ENCODE peak calls at places on chromosomes 7 and 10, in four cellular contexts. O, I, V and P are unnamed samples.

GRCh38 chr7:85030893-85031292 is 156.0 kb downstream of the SEMA3D start:
- DNase-seq in V (no peak), O (no peak), I (no peak), P (no peak)

GRCh38 chr7:141460781-141461715 is 90.2 kb upstream of the AGK start:
- DNase-seq in V (no peak), O (no peak), I (peak; percentile 65), P (peak; percentile 10)

GRCh38 chr10:65808687-65809333 is 1117.0 kb upstream of the LRRTM3 start:
- DNase-seq in V (no peak), O (no peak), I (no peak), P (no peak)

GRCh38 chr7:95723583-95724180 is 48.7 kb upstream of the DYNC1I1 start:
- DNase-seq in O (no peak), V (no peak), I (peak; percentile 83), P (peak; percentile 71)

GRCh38 chr10:44293306-44293778 is 91.6 kb downstream of the CXCL12 start:
- DNase-seq in I (no peak), V (no peak), O (no peak), P (no peak)

GRCh38 chr7:100095289-100095688 is 5.9 kb downstream of the MCM7 start:
- DNase-seq in V (no peak), I (no peak), O (no peak), P (no peak)

GRCh38 chr10:7239312-7239985 is 171.4 kb downstream of the SFMBT2 start:
- DNase-seq in I (no peak), V (peak; percentile 32), O (no peak), P (no peak)

GRCh38 chr7:16651391-16652254 is 5.6 kb downstream of the BZW2 start:
- DNase-seq in I (no peak), O (no peak), V (no peak), P (no peak)

GRCh38 chr7:132766660-132767059 is 190.4 kb upstream of the PLXNA4 start:
- DNase-seq in O (no peak), I (no peak), V (no peak), P (no peak)

GRCh38 chr7:2219606-2220005 is 13.1 kb downstream of the MAD1L1 start:
- DNase-seq in O (no peak), V (no peak), I (no peak), P (no peak)

GRCh38 chr7:18828333-18829100 is 288.9 kb downstream of the TWIST1 start:
- DNase-seq in I (no peak), V (no peak), O (no peak), P (no peak)

GRCh38 chr7:66205736-66206080 is 574 bp downstream of the TPST1 start:
- DNase-seq in O (no peak), V (no peak), I (peak; percentile 42), P (peak; percentile 28)